ENCODE peak calls at places on chromosomes 13 and 19, in seven cellular contexts. G is heart right ventricle; I is body of pancreas; A is mucosa of descending colon; F is adrenal gland; L is CD4-positive, CD25-positive, alpha-beta regulatory T cell; D is iPS DF 6.9. H is an unnamed sample.

GRCh38 chr19:18290250-18291018 is 9.0 kb upstream of the JUND start:
- DNase-seq in G (no peak), I (peak; percentile 36), A (peak; percentile 65), F (no peak), L (peak; percentile 72), D (no peak), H (peak; percentile 68)

GRCh38 chr13:98089246-98089645 is 53.6 kb upstream of the FARP1 start:
- DNase-seq in G (no peak), I (no peak), A (no peak), F (no peak), L (no peak), D (no peak), H (no peak)

GRCh38 chr19:17985037-17985818 is 18.3 kb downstream of the KCNN1 start:
- DNase-seq in G (no peak), I (no peak), A (no peak), F (no peak), L (no peak), D (no peak), H (no peak)

GRCh38 chr13:72693832-72694231 is 33.6 kb downstream of the MZT1 start:
- DNase-seq in G (no peak), I (no peak), A (no peak), F (no peak), L (no peak), D (no peak), H (no peak)

GRCh38 chr13:91406619-91407018 is 8.2 kb downstream of the GPC5 start:
- DNase-seq in G (no peak), I (peak; percentile 15), A (peak; percentile 37), F (no peak), L (no peak), D (peak; percentile 75), H (no peak)

GRCh38 chr13:30153871-30154426 is 153.4 kb downstream of the KATNAL1 start:
- DNase-seq in G (no peak), I (no peak), A (no peak), F (no peak), L (no peak), D (no peak), H (no peak)

GRCh38 chr13:33251131-33251629 is 34.4 kb downstream of the STARD13 start:
- DNase-seq in G (no peak), I (peak; percentile 40), A (no peak), F (peak; percentile 81), L (no peak), D (no peak), H (no peak)

GRCh38 chr13:76380436-76381065 is 505.7 kb downstream of the KCTD12 start:
- DNase-seq in G (no peak), I (no peak), A (no peak), F (no peak), L (no peak), D (no peak), H (no peak)

GRCh38 chr19:43610493-43610892 is 1.4 kb upstream of the SRRM5 start:
- DNase-seq in G (no peak), I (no peak), A (no peak), F (no peak), L (no peak), D (no peak), H (no peak)

GRCh38 chr13:80341098-80341701 is at the start of gene SPRY2:
- DNase-seq in G (peak; percentile 93), I (peak; percentile 96), A (peak; percentile 94), F (peak; percentile 95), L (no peak), D (no peak), H (peak; percentile 15)

GRCh38 chr19:9323557-9323918 is 441 bp upstream of the ZNF559 start:
- DNase-seq in G (peak; percentile 41), I (peak; percentile 73), A (peak; percentile 66), F (peak; percentile 92), L (peak; percentile 34), D (no peak), H (peak; percentile 44)

GRCh38 chr13:99655351-99656091 is 154.2 kb downstream of the TM9SF2 start:
- DNase-seq in G (no peak), I (peak; percentile 6), A (no peak), F (no peak), L (peak; percentile 18), D (no peak), H (no peak)

GRCh38 chr19:13953021-13953531 is 767 bp downstream of the DCAF15 start:
- DNase-seq in G (no peak), I (no peak), A (peak; percentile 70), F (peak; percentile 40), L (no peak), D (no peak), H (no peak)

GRCh38 chr13:95386370-95386769 is 85.1 kb upstream of the ABCC4 start:
- DNase-seq in G (no peak), I (no peak), A (no peak), F (no peak), L (no peak), D (no peak), H (no peak)

GRCh38 chr13:97977982-97978381 is 24.5 kb downstream of the IPO5 start:
- DNase-seq in G (no peak), I (no peak), A (no peak), F (no peak), L (no peak), D (no peak), H (no peak)

GRCh38 chr19:17946965-17947784 is 14.4 kb downstream of the CCDC124 start:
- DNase-seq in G (no peak), I (peak; percentile 18), A (no peak), F (no peak), L (peak; percentile 26), D (no peak), H (no peak)

GRCh38 chr13:99382428-99383133 is 75.4 kb upstream of the GPR183 start:
- DNase-seq in G (no peak), I (no peak), A (peak; percentile 63), F (no peak), L (no peak), D (no peak), H (peak; percentile 65)

GRCh38 chr13:29859971-29860370 is 9.6 kb upstream of the UBL3 start:
- DNase-seq in G (no peak), I (no peak), A (no peak), F (no peak), L (no peak), D (no peak), H (no peak)

GRCh38 chr19:20273376-20273775 is 106.4 kb downstream of the ZNF486 start:
- DNase-seq in G (no peak), I (no peak), A (no peak), F (no peak), L (no peak), D (no peak), H (no peak)

GRCh38 chr19:50932018-50932689 is 20.7 kb downstream of the KLK5 start:
- DNase-seq in G (no peak), I (no peak), A (no peak), F (no peak), L (no peak), D (no peak), H (no peak)

GRCh38 chr19:17757125-17757524 is 5.8 kb downstream of the FCHO1 start:
- DNase-seq in G (peak; percentile 76), I (peak; percentile 68), A (peak; percentile 59), F (peak; percentile 78), L (no peak), D (no peak), H (no peak)

GRCh38 chr13:66700336-66700735 is 529.8 kb downstream of the PCDH9 start:
- DNase-seq in G (no peak), I (no peak), A (no peak), F (no peak), L (no peak), D (no peak), H (no peak)

DNA sequence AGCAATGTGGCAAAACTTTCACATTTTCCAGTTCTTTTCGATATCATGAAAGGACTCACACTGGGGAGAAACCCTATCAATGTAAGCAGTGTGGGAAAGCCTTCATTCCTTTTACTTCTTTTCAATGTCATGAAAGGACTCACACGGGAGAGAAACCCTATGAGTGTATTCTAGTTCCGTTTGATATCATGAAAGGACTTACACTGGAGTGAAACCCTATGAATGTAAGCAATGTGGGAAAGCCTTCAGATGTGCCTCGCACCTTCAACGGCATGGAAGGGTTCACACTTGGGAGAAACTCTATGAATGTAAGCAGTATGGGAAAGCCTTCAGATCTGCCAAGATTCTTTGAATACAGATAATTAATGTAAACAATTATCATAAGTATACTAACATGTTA is 14.5 kb upstream of the ZNF763 start:
- DNase-seq in G (no peak), I (no peak), A (no peak), F (no peak), L (no peak), D (no peak), H (no peak)
- H3K9me3 ChIP-seq in G (peaks cover 71% of the 10 kb centered on the region), I (peaks cover 4% of the 10 kb centered on the region), A (peaks cover 99% of the 10 kb centered on the region), F (peaks cover 26% of the 10 kb centered on the region), L (peaks cover 100% of the 10 kb centered on the region), D (peaks cover 23% of the 10 kb centered on the region), H (peaks cover 46% of the 10 kb centered on the region)

GRCh38 chr19:42214810-42215209 is 2.7 kb downstream of the DEDD2 start:
- DNase-seq in G (no peak), I (no peak), A (no peak), F (no peak), L (no peak), D (no peak), H (no peak)
- H3K4me1 ChIP-seq in G (peaks cover 23% of the 10 kb centered on the region), I (peaks cover 59% of the 10 kb centered on the region), A (peaks cover 25% of the 10 kb centered on the region), F (peaks cover 59% of the 10 kb centered on the region), L (peaks cover 69% of the 10 kb centered on the region), D (peaks cover 4% of the 10 kb centered on the region), H (peaks cover 63% of the 10 kb centered on the region)

DNA sequence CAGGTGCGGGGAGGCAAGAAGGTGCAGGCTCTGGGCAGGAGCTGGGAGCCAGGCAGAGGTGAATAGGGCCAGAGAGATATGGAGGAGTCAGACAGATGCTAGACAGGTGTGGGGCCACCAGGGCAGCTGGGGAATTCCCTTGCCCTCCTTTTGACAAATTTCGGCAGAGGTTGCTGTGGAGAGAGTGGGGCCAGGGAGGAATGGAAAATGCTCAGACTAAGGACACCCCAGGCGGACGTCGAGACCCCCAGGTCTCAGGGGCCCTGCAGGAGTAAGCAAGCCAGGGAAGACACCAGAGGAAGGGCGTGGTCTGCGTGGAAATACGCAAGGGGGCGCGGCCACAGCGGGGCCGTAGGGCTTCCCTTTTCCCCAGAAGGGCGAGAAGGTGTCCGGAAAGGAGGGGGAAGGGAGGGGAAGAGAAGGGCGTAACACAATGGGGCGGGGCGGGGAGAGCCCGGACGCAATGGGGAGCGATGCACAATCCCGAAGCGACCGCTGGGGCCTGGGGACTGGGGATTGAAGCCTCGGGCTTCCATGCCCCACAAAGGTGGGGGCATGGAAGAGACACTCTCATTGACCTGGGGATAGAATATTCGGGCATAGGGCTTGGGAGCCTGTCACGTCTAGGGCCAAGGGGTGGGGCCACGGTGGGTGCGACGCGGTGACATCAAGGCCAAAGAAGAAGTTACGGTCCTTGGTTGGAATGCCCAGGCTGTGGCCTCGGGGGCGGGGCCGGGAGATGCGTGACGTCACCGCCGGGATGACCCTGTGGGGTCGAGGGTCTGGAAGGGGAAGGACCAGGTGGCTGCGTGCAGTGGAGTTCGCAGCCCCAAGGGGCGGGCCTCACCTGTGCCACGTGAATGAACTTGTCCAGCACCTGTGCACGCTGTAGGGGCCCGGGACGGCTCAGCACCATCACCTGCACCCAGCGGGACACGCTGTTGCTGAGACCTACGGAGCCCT is 8.2 kb downstream of the RASGRP4 start:
- DNase-seq in G (peak; percentile 67), I (peak; percentile 68), A (peak; percentile 66), F (peak; percentile 55), L (peak; percentile 49), D (no peak), H (no peak)
- H3K4me3 ChIP-seq in G (peak overlapping the region; percentile 46), I (no peak overlapping the region), A (no peak overlapping the region), F (no peak overlapping the region), L (peak overlapping the region; percentile 32), D (peak overlapping the region; percentile 62), H (peak overlapping the region; percentile 50)

DNA sequence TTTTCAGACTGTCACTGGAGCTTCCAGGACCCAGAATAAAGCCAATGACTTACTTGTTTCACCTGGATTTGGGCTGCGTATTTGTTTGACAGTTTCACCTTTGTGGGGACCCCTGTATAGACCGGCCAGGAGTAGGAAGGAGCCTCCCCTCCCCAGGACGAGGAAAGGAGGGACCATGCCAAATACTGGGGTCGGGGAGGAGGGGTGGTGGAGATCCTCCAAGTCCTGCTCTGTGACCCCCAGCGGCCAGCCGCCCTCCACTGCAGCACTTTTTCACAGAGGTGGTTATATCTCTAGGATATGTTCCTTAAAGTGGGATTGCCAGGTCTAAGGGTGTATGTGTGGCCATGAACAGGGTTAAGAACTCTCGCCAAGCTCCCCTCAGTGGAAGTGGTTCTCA is 25.7 kb upstream of the ZNF492 start:
- DNase-seq in G (no peak), I (no peak), A (no peak), F (no peak), L (no peak), D (no peak), H (no peak)
- H3K9me3 ChIP-seq in G (no peaks in the 10 kb centered on the region), I (no peaks in the 10 kb centered on the region), A (peaks cover 27% of the 10 kb centered on the region), F (no peaks in the 10 kb centered on the region), L (peaks cover 28% of the 10 kb centered on the region), D (peaks cover 34% of the 10 kb centered on the region), H (no peaks in the 10 kb centered on the region)

H was measured in CD8-positive, alpha-beta T cell.